ENCODE peak calls at places on chromosomes 2 and 18, in seven cellular contexts. D is sigmoid colon, E is K562, W is H1, U is transverse colon, K is upper lobe of left lung, P is HepG2. Z is an unnamed sample.

GRCh38 chr2:203869610-203870042 is 2.1 kb downstream of the CTLA4 start:
- DNase-seq in U (no peak), E (no peak), D (no peak), K (no peak), P (no peak), W (no peak), Z (no peak)

GRCh38 chr2:10273215-10274175 is 29.2 kb upstream of the HPCAL1 start:
- DNase-seq in D (no peak), P (no peak), K (peak; percentile 14), U (peak; percentile 5), W (no peak), E (peak; percentile 37), Z (peak; percentile 24)

GRCh38 chr2:64749446-64749845 is 95.7 kb upstream of the SERTAD2 start:
- DNase-seq in U (no peak), P (no peak), D (no peak), W (no peak), E (no peak), K (no peak), Z (no peak)

GRCh38 chr18:34283506-34283905 is 58.8 kb upstream of the NOL4 start:
- DNase-seq in P (no peak), D (no peak), K (no peak), E (no peak), W (no peak), U (no peak), Z (no peak)

GRCh38 chr2:223230352-223230751 is 178.4 kb downstream of the KCNE4 start:
- DNase-seq in W (no peak), P (no peak), E (no peak), K (no peak), U (no peak), D (no peak), Z (no peak)

GRCh38 chr2:127404466-127405251 is 13.6 kb upstream of the PROC start:
- DNase-seq in D (no peak), U (no peak), W (no peak), P (no peak), E (no peak), K (no peak), Z (no peak)

GRCh38 chr2:65728477-65729180 is 296.2 kb upstream of the SPRED2 start:
- DNase-seq in K (no peak), W (no peak), U (no peak), P (no peak), E (no peak), D (no peak), Z (peak; percentile 76)

GRCh38 chr2:99471635-99472326 is 18.0 kb downstream of the REV1 start:
- DNase-seq in W (no peak), E (no peak), P (no peak), D (no peak), K (no peak), U (no peak), Z (no peak)

GRCh38 chr2:11672404-11672803 is 2.4 kb upstream of the NTSR2 start:
- DNase-seq in W (no peak), K (no peak), P (no peak), D (no peak), U (no peak), E (no peak), Z (no peak)

GRCh38 chr2:228329279-228329678 is 147.8 kb upstream of the SPHKAP start:
- DNase-seq in U (no peak), P (no peak), E (no peak), W (no peak), K (no peak), D (no peak), Z (no peak)

GRCh38 chr18:67599277-67599676 is 82.8 kb upstream of the DSEL start:
- DNase-seq in P (no peak), D (no peak), W (no peak), E (no peak), K (no peak), U (no peak), Z (no peak)

GRCh38 chr18:54444309-54444914 is 86.7 kb downstream of the C18orf54 start:
- DNase-seq in K (peak; percentile 24), E (peak; percentile 27), W (peak; percentile 58), D (no peak), U (peak; percentile 78), P (peak; percentile 32), Z (peak; percentile 49)

GRCh38 chr18:22344908-22345670 is 72.6 kb downstream of the CTAGE1 start:
- DNase-seq in K (no peak), W (no peak), D (no peak), E (no peak), U (peak; percentile 42), P (no peak), Z (no peak)

GRCh38 chr18:59448546-59448945 is 89.5 kb upstream of the LMAN1 start:
- DNase-seq in P (no peak), W (no peak), E (no peak), D (no peak), U (no peak), K (no peak), Z (no peak)

GRCh38 chr2:5315512-5315911 is 376.7 kb upstream of the SOX11 start:
- DNase-seq in D (no peak), P (no peak), E (no peak), K (no peak), W (no peak), U (no peak), Z (no peak)

GRCh38 chr18:9706081-9706935 is 1.8 kb upstream of the RAB31 start:
- DNase-seq in E (no peak), K (no peak), U (no peak), D (peak; percentile 56), W (no peak), P (no peak), Z (no peak)

GRCh38 chr2:41475959-41476358 is 571.9 kb upstream of the PKDCC start:
- DNase-seq in D (no peak), P (no peak), E (no peak), W (no peak), K (no peak), U (no peak), Z (no peak)

GRCh38 chr2:169961911-169962310 is 134.7 kb downstream of the UBR3 start:
- DNase-seq in K (peak; percentile 39), P (no peak), W (no peak), U (no peak), E (no peak), D (peak; percentile 72), Z (no peak)

GRCh38 chr2:69200107-69200520 is 186.9 kb downstream of the GFPT1 start:
- DNase-seq in P (peak; percentile 81), U (peak; percentile 25), E (no peak), K (peak; percentile 34), D (peak; percentile 70), W (no peak), Z (no peak)

GRCh38 chr18:56910967-56911366 is 235.9 kb upstream of the BOD1L2 start:
- DNase-seq in P (no peak), D (no peak), U (no peak), K (no peak), W (no peak), E (no peak), Z (no peak)

GRCh38 chr2:200616193-200616592 is 30.4 kb downstream of the AOX1 start:
- DNase-seq in D (no peak), K (no peak), W (no peak), P (no peak), U (no peak), E (no peak), Z (no peak)

GRCh38 chr18:43420950-43421349 is 143.7 kb upstream of the SYT4 start:
- DNase-seq in E (no peak), W (no peak), D (no peak), U (no peak), P (no peak), K (no peak), Z (no peak)

GRCh38 chr2:219274392-219274921 is 4.7 kb upstream of the DNAJB2 start:
- DNase-seq in P (peak; percentile 74), D (no peak), E (no peak), W (no peak), U (no peak), K (peak; percentile 46), Z (no peak)

DNA sequence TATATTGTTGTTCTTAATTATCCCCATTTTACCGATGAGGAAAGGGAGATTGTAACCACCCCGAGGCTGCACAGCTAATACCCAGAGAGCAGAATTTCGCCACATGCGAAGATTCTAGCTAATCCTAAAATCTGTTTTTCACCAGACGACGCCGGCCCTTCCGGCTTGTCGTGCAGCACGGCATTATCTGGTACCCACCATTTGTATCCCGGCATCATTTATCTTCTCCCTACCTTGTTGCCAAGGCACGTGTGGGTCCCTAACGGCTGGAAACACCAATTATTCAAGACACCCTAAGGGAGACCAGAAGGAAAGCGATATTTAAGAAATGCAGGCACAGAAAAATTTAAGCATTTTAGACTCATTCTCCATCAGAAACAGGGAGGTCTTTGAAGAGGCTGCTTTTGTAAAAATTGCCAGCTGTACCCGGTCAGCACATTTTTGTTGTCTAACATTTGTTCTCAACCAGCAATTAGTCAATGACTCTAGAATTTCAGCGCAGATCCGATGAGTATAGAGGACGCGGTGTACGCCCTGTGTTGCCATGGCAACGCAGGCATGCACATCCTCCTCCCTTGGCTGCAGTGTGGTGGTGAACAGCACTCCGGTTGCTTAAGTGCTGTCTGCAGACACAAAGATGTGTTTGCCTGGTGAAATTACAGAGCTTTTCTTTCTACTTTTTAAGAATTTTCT is 111.6 kb downstream of the AGAP1 start:
- DNase-seq in W (no peak), E (peak; percentile 23), K (peak; percentile 41), P (no peak), U (peak; percentile 54), D (peak; percentile 94), Z (peak; percentile 50)
- TF ChIP-seq POLR2AphosphoS5 in W (no peak), E (no peak), K (no peak), P (no peak), U (peak; percentile 50), D (peak; percentile 42), Z (peak; percentile 44)

GRCh38 chr2:189276277-189276676 is 96.7 kb upstream of the COL5A2 start:
- DNase-seq in P (no peak), W (no peak), K (no peak), U (no peak), E (no peak), D (no peak), Z (no peak)
- TF ChIP-seq EP300 in P (no peak), W (no peak), K (no peak), U (no peak), E (no peak), D (no peak), Z (no peak)

GRCh38 chr2:84827978-84828575 is 52.8 kb downstream of the TRABD2A start:
- DNase-seq in U (no peak), E (no peak), D (no peak), P (no peak), K (no peak), W (no peak), Z (no peak)
- H3K4me1 ChIP-seq in U (no peaks in the 10 kb centered on the region), E (peaks cover 10% of the 10 kb centered on the region), D (no peaks in the 10 kb centered on the region), P (no peaks in the 10 kb centered on the region), K (no peaks in the 10 kb centered on the region), W (peaks cover 4% of the 10 kb centered on the region), Z (no peaks in the 10 kb centered on the region)

DNA sequence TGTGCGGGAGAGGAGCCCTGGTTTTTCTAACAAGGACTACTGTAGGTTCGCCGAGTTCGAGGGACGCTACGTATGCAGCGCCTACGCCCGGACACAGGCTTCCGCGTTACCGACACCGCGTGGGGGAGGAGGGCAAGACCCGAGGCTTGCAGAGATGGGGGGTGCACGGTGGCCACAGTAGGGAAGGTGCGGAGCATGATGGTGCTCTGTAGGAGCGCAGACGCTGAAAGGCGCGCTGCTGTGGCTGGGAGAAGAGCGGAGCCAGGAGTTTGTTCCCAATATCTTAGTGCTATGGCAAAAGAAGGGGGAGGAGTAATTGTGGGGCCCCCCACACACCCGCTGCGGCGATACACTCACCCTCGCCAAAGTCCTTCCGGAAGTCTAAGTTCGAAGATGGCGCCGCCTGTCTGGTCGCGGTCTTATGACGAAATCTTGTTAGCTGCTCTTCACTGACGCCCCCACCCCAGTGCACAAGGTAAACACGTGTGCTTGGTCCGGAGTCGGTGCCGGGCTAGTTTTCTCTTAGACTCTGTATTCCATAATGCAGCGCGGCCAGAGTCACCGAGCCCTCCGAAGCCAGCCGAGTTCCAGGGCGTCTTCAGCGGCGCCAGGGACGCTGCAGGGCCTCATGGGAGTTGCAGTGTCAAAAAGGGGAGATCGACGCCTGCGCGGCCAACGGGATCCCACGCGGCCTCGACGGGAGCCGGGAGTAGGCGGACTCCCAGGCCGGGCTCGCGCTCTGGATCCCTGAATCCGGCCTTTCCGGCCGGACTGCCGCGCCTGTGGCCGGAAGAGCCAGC is at the start of gene GTF3C2:
- DNase-seq in P (peak; percentile 99), K (peak; percentile 93), D (peak; percentile 97), U (peak; percentile 95), E (peak; percentile 88), W (peak; percentile 93), Z (peak; percentile 95)
- TF ChIP-seq POLR2AphosphoS5 in P (peak; percentile 76), K (peak; percentile 52), D (peak; percentile 57), U (peak; percentile 50), E (peak; percentile 48), W (peak; percentile 87), Z (peak; percentile 77)

Z was measured in stomach.